ENCODE peak calls at places on chromosomes 16 and 17, in ten cellular contexts. One of them, this sample, is unnamed.

GRCh38 chr17:33196883-33197282 is 96.2 kb downstream of the ASIC2 start:
- DNase-seq in LoVo: no peak
- DNase-seq in nephron progenitor cell: no peak
- DNase-seq in cardiac muscle cell: no peak
- DNase-seq in amygdala: no peak
- DNase-seq in midbrain: no peak
- DNase-seq in stimulated activated naive CD8-positive, alpha-beta T cell treated with anti-CD3 and anti-CD28 coated beads, Interleukin-15, Interleukin-2, amounts not matched to agents 100 U/mL and 50 U/mL, for 24 hours: no peak
- DNase-seq in EL: no peak
- DNase-seq in GM13976: no peak
- DNase-seq in retinal pigment epithelial cell: no peak
- DNase-seq in this sample: no peak

GRCh38 chr17:61076649-61077048 is 323.0 kb upstream of the TBX2 start:
- DNase-seq in LoVo: no peak
- DNase-seq in nephron progenitor cell: no peak
- DNase-seq in cardiac muscle cell: no peak
- DNase-seq in amygdala: no peak
- DNase-seq in midbrain: no peak
- DNase-seq in stimulated activated naive CD8-positive, alpha-beta T cell treated with anti-CD3 and anti-CD28 coated beads, Interleukin-15, Interleukin-2, amounts not matched to agents 100 U/mL and 50 U/mL, for 24 hours: no peak
- DNase-seq in EL: no peak
- DNase-seq in GM13976: no peak
- DNase-seq in retinal pigment epithelial cell: no peak
- DNase-seq in this sample: no peak

GRCh38 chr16:5309946-5310611 is 212.5 kb upstream of the EEF2KMT start:
- DNase-seq in LoVo: no peak
- DNase-seq in nephron progenitor cell: no peak
- DNase-seq in cardiac muscle cell: no peak
- DNase-seq in amygdala: no peak
- DNase-seq in midbrain: no peak
- DNase-seq in stimulated activated naive CD8-positive, alpha-beta T cell treated with anti-CD3 and anti-CD28 coated beads, Interleukin-15, Interleukin-2, amounts not matched to agents 100 U/mL and 50 U/mL, for 24 hours: no peak
- DNase-seq in EL: no peak
- DNase-seq in GM13976: no peak
- DNase-seq in retinal pigment epithelial cell: no peak
- DNase-seq in this sample: no peak

GRCh38 chr16:56789360-56789759 is 59.4 kb downstream of the NUP93 start:
- DNase-seq in LoVo: peak
- DNase-seq in nephron progenitor cell: no peak
- DNase-seq in cardiac muscle cell: peak
- DNase-seq in amygdala: no peak
- DNase-seq in midbrain: no peak
- DNase-seq in stimulated activated naive CD8-positive, alpha-beta T cell treated with anti-CD3 and anti-CD28 coated beads, Interleukin-15, Interleukin-2, amounts not matched to agents 100 U/mL and 50 U/mL, for 24 hours: peak
- DNase-seq in EL: peak
- DNase-seq in GM13976: no peak
- DNase-seq in retinal pigment epithelial cell: no peak
- DNase-seq in this sample: no peak

GRCh38 chr16:86089341-86089900 is 190.5 kb downstream of the IRF8 start:
- DNase-seq in LoVo: no peak
- DNase-seq in nephron progenitor cell: no peak
- DNase-seq in cardiac muscle cell: no peak
- DNase-seq in amygdala: no peak
- DNase-seq in midbrain: no peak
- DNase-seq in stimulated activated naive CD8-positive, alpha-beta T cell treated with anti-CD3 and anti-CD28 coated beads, Interleukin-15, Interleukin-2, amounts not matched to agents 100 U/mL and 50 U/mL, for 24 hours: no peak
- DNase-seq in EL: no peak
- DNase-seq in GM13976: no peak
- DNase-seq in retinal pigment epithelial cell: no peak
- DNase-seq in this sample: no peak

GRCh38 chr17:37844158-37844976 is 79.8 kb upstream of the TBC1D3K start:
- DNase-seq in LoVo: peak
- DNase-seq in nephron progenitor cell: peak
- DNase-seq in cardiac muscle cell: peak
- DNase-seq in amygdala: no peak
- DNase-seq in midbrain: no peak
- DNase-seq in stimulated activated naive CD8-positive, alpha-beta T cell treated with anti-CD3 and anti-CD28 coated beads, Interleukin-15, Interleukin-2, amounts not matched to agents 100 U/mL and 50 U/mL, for 24 hours: peak
- DNase-seq in EL: peak
- DNase-seq in GM13976: peak
- DNase-seq in retinal pigment epithelial cell: no peak
- DNase-seq in this sample: peak

GRCh38 chr17:41322264-41322902 is 6.9 kb upstream of the KRTAP17-1 start:
- DNase-seq in LoVo: peak
- DNase-seq in nephron progenitor cell: no peak
- DNase-seq in cardiac muscle cell: peak
- DNase-seq in amygdala: no peak
- DNase-seq in midbrain: peak
- DNase-seq in stimulated activated naive CD8-positive, alpha-beta T cell treated with anti-CD3 and anti-CD28 coated beads, Interleukin-15, Interleukin-2, amounts not matched to agents 100 U/mL and 50 U/mL, for 24 hours: no peak
- DNase-seq in EL: peak
- DNase-seq in GM13976: peak
- DNase-seq in retinal pigment epithelial cell: peak
- DNase-seq in this sample: no peak

GRCh38 chr16:12239226-12239625 is 262.7 kb downstream of the SNX29 start:
- DNase-seq in LoVo: no peak
- DNase-seq in nephron progenitor cell: no peak
- DNase-seq in cardiac muscle cell: no peak
- DNase-seq in amygdala: no peak
- DNase-seq in midbrain: no peak
- DNase-seq in stimulated activated naive CD8-positive, alpha-beta T cell treated with anti-CD3 and anti-CD28 coated beads, Interleukin-15, Interleukin-2, amounts not matched to agents 100 U/mL and 50 U/mL, for 24 hours: no peak
- DNase-seq in EL: no peak
- DNase-seq in GM13976: no peak
- DNase-seq in retinal pigment epithelial cell: no peak
- DNase-seq in this sample: no peak

GRCh38 chr17:40175928-40176327 is 1.3 kb upstream of the RAPGEFL1 start:
- DNase-seq in LoVo: no peak
- DNase-seq in nephron progenitor cell: no peak
- DNase-seq in cardiac muscle cell: no peak
- DNase-seq in amygdala: no peak
- DNase-seq in midbrain: no peak
- DNase-seq in stimulated activated naive CD8-positive, alpha-beta T cell treated with anti-CD3 and anti-CD28 coated beads, Interleukin-15, Interleukin-2, amounts not matched to agents 100 U/mL and 50 U/mL, for 24 hours: no peak
- DNase-seq in EL: no peak
- DNase-seq in GM13976: no peak
- DNase-seq in retinal pigment epithelial cell: no peak
- DNase-seq in this sample: no peak

GRCh38 chr17:42891539-42892152 is 9.0 kb upstream of the G6PC1 start:
- DNase-seq in LoVo: no peak
- DNase-seq in nephron progenitor cell: peak
- DNase-seq in cardiac muscle cell: peak
- DNase-seq in amygdala: no peak
- DNase-seq in midbrain: peak
- DNase-seq in stimulated activated naive CD8-positive, alpha-beta T cell treated with anti-CD3 and anti-CD28 coated beads, Interleukin-15, Interleukin-2, amounts not matched to agents 100 U/mL and 50 U/mL, for 24 hours: no peak
- DNase-seq in EL: no peak
- DNase-seq in GM13976: no peak
- DNase-seq in retinal pigment epithelial cell: no peak
- DNase-seq in this sample: no peak

GRCh38 chr17:68437979-68438877 is 19.1 kb downstream of the WIPI1 start:
- DNase-seq in LoVo: no peak
- DNase-seq in nephron progenitor cell: no peak
- DNase-seq in cardiac muscle cell: peak
- DNase-seq in amygdala: no peak
- DNase-seq in midbrain: no peak
- DNase-seq in stimulated activated naive CD8-positive, alpha-beta T cell treated with anti-CD3 and anti-CD28 coated beads, Interleukin-15, Interleukin-2, amounts not matched to agents 100 U/mL and 50 U/mL, for 24 hours: peak
- DNase-seq in EL: no peak
- DNase-seq in GM13976: peak
- DNase-seq in retinal pigment epithelial cell: no peak
- DNase-seq in this sample: no peak

GRCh38 chr16:47660540-47660939 is 199.4 kb downstream of the PHKB start:
- DNase-seq in LoVo: no peak
- DNase-seq in nephron progenitor cell: no peak
- DNase-seq in cardiac muscle cell: no peak
- DNase-seq in amygdala: no peak
- DNase-seq in midbrain: no peak
- DNase-seq in stimulated activated naive CD8-positive, alpha-beta T cell treated with anti-CD3 and anti-CD28 coated beads, Interleukin-15, Interleukin-2, amounts not matched to agents 100 U/mL and 50 U/mL, for 24 hours: no peak
- DNase-seq in EL: no peak
- DNase-seq in GM13976: no peak
- DNase-seq in retinal pigment epithelial cell: no peak
- DNase-seq in this sample: no peak

GRCh38 chr16:81189100-81189664 is 49.3 kb upstream of the BCO1 start:
- DNase-seq in LoVo: no peak
- DNase-seq in nephron progenitor cell: no peak
- DNase-seq in cardiac muscle cell: peak
- DNase-seq in amygdala: peak
- DNase-seq in midbrain: peak
- DNase-seq in stimulated activated naive CD8-positive, alpha-beta T cell treated with anti-CD3 and anti-CD28 coated beads, Interleukin-15, Interleukin-2, amounts not matched to agents 100 U/mL and 50 U/mL, for 24 hours: no peak
- DNase-seq in EL: no peak
- DNase-seq in GM13976: no peak
- DNase-seq in retinal pigment epithelial cell: peak
- DNase-seq in this sample: no peak

GRCh38 chr16:88533381-88533831 is 36.8 kb upstream of the ZC3H18 start:
- DNase-seq in LoVo: no peak
- DNase-seq in nephron progenitor cell: no peak
- DNase-seq in cardiac muscle cell: no peak
- DNase-seq in amygdala: no peak
- DNase-seq in midbrain: peak
- DNase-seq in stimulated activated naive CD8-positive, alpha-beta T cell treated with anti-CD3 and anti-CD28 coated beads, Interleukin-15, Interleukin-2, amounts not matched to agents 100 U/mL and 50 U/mL, for 24 hours: no peak
- DNase-seq in EL: peak
- DNase-seq in GM13976: no peak
- DNase-seq in retinal pigment epithelial cell: no peak
- DNase-seq in this sample: no peak

GRCh38 chr16:9049241-9049640 is 42.2 kb upstream of the HAPSTR1 start:
- DNase-seq in LoVo: no peak
- DNase-seq in nephron progenitor cell: no peak
- DNase-seq in cardiac muscle cell: no peak
- DNase-seq in amygdala: no peak
- DNase-seq in midbrain: no peak
- DNase-seq in stimulated activated naive CD8-positive, alpha-beta T cell treated with anti-CD3 and anti-CD28 coated beads, Interleukin-15, Interleukin-2, amounts not matched to agents 100 U/mL and 50 U/mL, for 24 hours: no peak
- DNase-seq in EL: peak
- DNase-seq in GM13976: no peak
- DNase-seq in retinal pigment epithelial cell: no peak
- DNase-seq in this sample: no peak

GRCh38 chr17:82287849-82288601 is 14.5 kb upstream of the CSNK1D start:
- DNase-seq in LoVo: peak
- DNase-seq in nephron progenitor cell: no peak
- DNase-seq in cardiac muscle cell: no peak
- DNase-seq in amygdala: no peak
- DNase-seq in midbrain: no peak
- DNase-seq in stimulated activated naive CD8-positive, alpha-beta T cell treated with anti-CD3 and anti-CD28 coated beads, Interleukin-15, Interleukin-2, amounts not matched to agents 100 U/mL and 50 U/mL, for 24 hours: no peak
- DNase-seq in EL: peak
- DNase-seq in GM13976: no peak
- DNase-seq in retinal pigment epithelial cell: no peak
- DNase-seq in this sample: no peak

GRCh38 chr16:79272141-79272577 is 328.4 kb downstream of the MAF start:
- DNase-seq in LoVo: no peak
- DNase-seq in nephron progenitor cell: no peak
- DNase-seq in cardiac muscle cell: no peak
- DNase-seq in amygdala: no peak
- DNase-seq in midbrain: no peak
- DNase-seq in stimulated activated naive CD8-positive, alpha-beta T cell treated with anti-CD3 and anti-CD28 coated beads, Interleukin-15, Interleukin-2, amounts not matched to agents 100 U/mL and 50 U/mL, for 24 hours: peak
- DNase-seq in EL: no peak
- DNase-seq in GM13976: no peak
- DNase-seq in retinal pigment epithelial cell: no peak
- DNase-seq in this sample: no peak

GRCh38 chr16:66706506-66706880 is 9.9 kb upstream of the CMTM4 start:
- DNase-seq in LoVo: no peak
- DNase-seq in nephron progenitor cell: no peak
- DNase-seq in cardiac muscle cell: no peak
- DNase-seq in amygdala: no peak
- DNase-seq in midbrain: peak
- DNase-seq in stimulated activated naive CD8-positive, alpha-beta T cell treated with anti-CD3 and anti-CD28 coated beads, Interleukin-15, Interleukin-2, amounts not matched to agents 100 U/mL and 50 U/mL, for 24 hours: no peak
- DNase-seq in EL: no peak
- DNase-seq in GM13976: no peak
- DNase-seq in retinal pigment epithelial cell: no peak
- DNase-seq in this sample: no peak

GRCh38 chr16:12796498-12796897 is 7.2 kb downstream of the CPPED1 start:
- DNase-seq in LoVo: no peak
- DNase-seq in nephron progenitor cell: no peak
- DNase-seq in cardiac muscle cell: no peak
- DNase-seq in amygdala: no peak
- DNase-seq in midbrain: no peak
- DNase-seq in stimulated activated naive CD8-positive, alpha-beta T cell treated with anti-CD3 and anti-CD28 coated beads, Interleukin-15, Interleukin-2, amounts not matched to agents 100 U/mL and 50 U/mL, for 24 hours: no peak
- DNase-seq in EL: peak
- DNase-seq in GM13976: no peak
- DNase-seq in retinal pigment epithelial cell: no peak
- DNase-seq in this sample: no peak

GRCh38 chr16:87864331-87864989 is 4.8 kb downstream of the SLC7A5 start:
- DNase-seq in LoVo: no peak
- DNase-seq in nephron progenitor cell: no peak
- DNase-seq in cardiac muscle cell: no peak
- DNase-seq in amygdala: no peak
- DNase-seq in midbrain: no peak
- DNase-seq in stimulated activated naive CD8-positive, alpha-beta T cell treated with anti-CD3 and anti-CD28 coated beads, Interleukin-15, Interleukin-2, amounts not matched to agents 100 U/mL and 50 U/mL, for 24 hours: no peak
- DNase-seq in EL: no peak
- DNase-seq in GM13976: no peak
- DNase-seq in retinal pigment epithelial cell: no peak
- DNase-seq in this sample: no peak

GRCh38 chr17:32854177-32854576 is 22.7 kb downstream of the MYO1D start:
- DNase-seq in LoVo: peak
- DNase-seq in nephron progenitor cell: no peak
- DNase-seq in cardiac muscle cell: no peak
- DNase-seq in amygdala: no peak
- DNase-seq in midbrain: no peak
- DNase-seq in stimulated activated naive CD8-positive, alpha-beta T cell treated with anti-CD3 and anti-CD28 coated beads, Interleukin-15, Interleukin-2, amounts not matched to agents 100 U/mL and 50 U/mL, for 24 hours: no peak
- DNase-seq in EL: no peak
- DNase-seq in GM13976: no peak
- DNase-seq in retinal pigment epithelial cell: peak
- DNase-seq in this sample: no peak

GRCh38 chr17:44146375-44147346 is 4.9 kb downstream of the HROB start:
- DNase-seq in LoVo: no peak
- DNase-seq in nephron progenitor cell: no peak
- DNase-seq in cardiac muscle cell: peak
- DNase-seq in amygdala: no peak
- DNase-seq in midbrain: no peak
- DNase-seq in stimulated activated naive CD8-positive, alpha-beta T cell treated with anti-CD3 and anti-CD28 coated beads, Interleukin-15, Interleukin-2, amounts not matched to agents 100 U/mL and 50 U/mL, for 24 hours: no peak
- DNase-seq in EL: no peak
- DNase-seq in GM13976: no peak
- DNase-seq in retinal pigment epithelial cell: no peak
- DNase-seq in this sample: no peak

GRCh38 chr16:67779256-67780014 is 26.9 kb downstream of the RANBP10 start:
- DNase-seq in LoVo: no peak
- DNase-seq in nephron progenitor cell: no peak
- DNase-seq in cardiac muscle cell: no peak
- DNase-seq in amygdala: no peak
- DNase-seq in midbrain: no peak
- DNase-seq in stimulated activated naive CD8-positive, alpha-beta T cell treated with anti-CD3 and anti-CD28 coated beads, Interleukin-15, Interleukin-2, amounts not matched to agents 100 U/mL and 50 U/mL, for 24 hours: no peak
- DNase-seq in EL: no peak
- DNase-seq in GM13976: no peak
- DNase-seq in retinal pigment epithelial cell: no peak
- DNase-seq in this sample: no peak

GRCh38 chr17:74190807-74191206 is 12.7 kb upstream of the RPL38 start:
- DNase-seq in LoVo: no peak
- DNase-seq in nephron progenitor cell: peak
- DNase-seq in cardiac muscle cell: peak
- DNase-seq in amygdala: no peak
- DNase-seq in midbrain: no peak
- DNase-seq in stimulated activated naive CD8-positive, alpha-beta T cell treated with anti-CD3 and anti-CD28 coated beads, Interleukin-15, Interleukin-2, amounts not matched to agents 100 U/mL and 50 U/mL, for 24 hours: no peak
- DNase-seq in EL: no peak
- DNase-seq in GM13976: no peak
- DNase-seq in retinal pigment epithelial cell: no peak
- DNase-seq in this sample: no peak

GRCh38 chr17:76972046-76972641 is 103.9 kb downstream of the MGAT5B start:
- DNase-seq in LoVo: no peak
- DNase-seq in nephron progenitor cell: no peak
- DNase-seq in cardiac muscle cell: no peak
- DNase-seq in amygdala: no peak
- DNase-seq in midbrain: no peak
- DNase-seq in stimulated activated naive CD8-positive, alpha-beta T cell treated with anti-CD3 and anti-CD28 coated beads, Interleukin-15, Interleukin-2, amounts not matched to agents 100 U/mL and 50 U/mL, for 24 hours: no peak
- DNase-seq in EL: no peak
- DNase-seq in GM13976: no peak
- DNase-seq in retinal pigment epithelial cell: no peak
- DNase-seq in this sample: no peak

GRCh38 chr16:31868164-31868563 is 5.4 kb upstream of the ZNF267 start:
- DNase-seq in LoVo: no peak
- DNase-seq in nephron progenitor cell: no peak
- DNase-seq in cardiac muscle cell: no peak
- DNase-seq in amygdala: no peak
- DNase-seq in midbrain: no peak
- DNase-seq in stimulated activated naive CD8-positive, alpha-beta T cell treated with anti-CD3 and anti-CD28 coated beads, Interleukin-15, Interleukin-2, amounts not matched to agents 100 U/mL and 50 U/mL, for 24 hours: no peak
- DNase-seq in EL: no peak
- DNase-seq in GM13976: no peak
- DNase-seq in retinal pigment epithelial cell: no peak
- DNase-seq in this sample: no peak

GRCh38 chr17:50125420-50125997 is 4.5 kb downstream of the SAMD14 start:
- DNase-seq in LoVo: no peak
- DNase-seq in nephron progenitor cell: no peak
- DNase-seq in cardiac muscle cell: no peak
- DNase-seq in amygdala: no peak
- DNase-seq in midbrain: no peak
- DNase-seq in stimulated activated naive CD8-positive, alpha-beta T cell treated with anti-CD3 and anti-CD28 coated beads, Interleukin-15, Interleukin-2, amounts not matched to agents 100 U/mL and 50 U/mL, for 24 hours: no peak
- DNase-seq in EL: no peak
- DNase-seq in GM13976: no peak
- DNase-seq in retinal pigment epithelial cell: no peak
- DNase-seq in this sample: no peak

GRCh38 chr17:81929253-81930141 is 2.0 kb upstream of the MAFG start:
- DNase-seq in LoVo: no peak
- DNase-seq in nephron progenitor cell: no peak
- DNase-seq in cardiac muscle cell: no peak
- DNase-seq in amygdala: no peak
- DNase-seq in midbrain: no peak
- DNase-seq in stimulated activated naive CD8-positive, alpha-beta T cell treated with anti-CD3 and anti-CD28 coated beads, Interleukin-15, Interleukin-2, amounts not matched to agents 100 U/mL and 50 U/mL, for 24 hours: no peak
- DNase-seq in EL: no peak
- DNase-seq in GM13976: no peak
- DNase-seq in retinal pigment epithelial cell: no peak
- DNase-seq in this sample: no peak